ENCODE peak calls at places on chromosomes 7 and 10, in nine cellular contexts. R is EL, U is NCI-H2081, C is GM23338, Q is sciatic nerve, G is mesendoderm, B is SW480, F is A673, Z is ELF-1. A is an unnamed sample.

GRCh38 chr7:25385731-25386136 is 157.4 kb upstream of the NPVF start:
- DNase-seq in R (no peak), U (peak), C (no peak), Q (no peak), G (no peak), B (no peak), F (no peak), Z (no peak), A (no peak)

GRCh38 chr10:93138113-93138870 is 64.6 kb downstream of the CYP26A1 start:
- DNase-seq in R (no peak), U (no peak), C (no peak), Q (no peak), G (no peak), B (no peak), F (peak), Z (no peak), A (no peak)

GRCh38 chr10:71150811-71151210 is 61.6 kb upstream of the UNC5B start:
- DNase-seq in R (no peak), U (no peak), C (no peak), Q (no peak), G (no peak), B (no peak), F (no peak), Z (no peak), A (peak)

GRCh38 chr10:47256753-47257336 is 43.2 kb upstream of the GDF10 start:
- DNase-seq in R (no peak), U (no peak), C (no peak), Q (no peak), G (peak), B (no peak), F (no peak), Z (no peak), A (no peak)

GRCh38 chr10:5466451-5466996 is 32.8 kb downstream of the CALML5 start:
- DNase-seq in R (peak), U (peak), C (peak), Q (no peak), G (peak), B (no peak), F (no peak), Z (peak), A (no peak)

GRCh38 chr10:58989486-58990039 is 186.9 kb upstream of the PHYHIPL start:
- DNase-seq in R (no peak), U (no peak), C (no peak), Q (no peak), G (no peak), B (no peak), F (no peak), Z (peak), A (no peak)

GRCh38 chr10:27822286-27822685 is 76.7 kb upstream of the MKX start:
- DNase-seq in R (peak), U (no peak), C (no peak), Q (no peak), G (no peak), B (no peak), F (no peak), Z (no peak), A (no peak)

GRCh38 chr10:132549416-132549815 is 11.8 kb downstream of the INPP5A start:
- DNase-seq in R (no peak), U (no peak), C (no peak), Q (peak), G (no peak), B (no peak), F (no peak), Z (no peak), A (no peak)

GRCh38 chr10:80568306-80568705 is 30.6 kb downstream of the SH2D4B start:
- DNase-seq in R (no peak), U (no peak), C (no peak), Q (no peak), G (no peak), B (no peak), F (no peak), Z (no peak), A (no peak)

GRCh38 chr10:18254086-18254485 is 113.9 kb downstream of the CACNB2 start:
- DNase-seq in R (no peak), U (no peak), C (no peak), Q (no peak), G (no peak), B (no peak), F (no peak), Z (no peak), A (no peak)

GRCh38 chr10:104371753-104372152 is 18.1 kb downstream of the CFAP58 start:
- DNase-seq in R (no peak), U (no peak), C (no peak), Q (no peak), G (no peak), B (no peak), F (no peak), Z (no peak), A (no peak)

GRCh38 chr10:77264107-77264506 is 373.5 kb downstream of the KCNMA1 start:
- DNase-seq in R (no peak), U (no peak), C (no peak), Q (no peak), G (no peak), B (no peak), F (no peak), Z (no peak), A (no peak)

GRCh38 chr10:118658762-118659161 is 63.3 kb upstream of the PRLHR start:
- DNase-seq in R (no peak), U (no peak), C (no peak), Q (no peak), G (no peak), B (no peak), F (no peak), Z (no peak), A (no peak)

GRCh38 chr7:87448427-87448826 is 27.1 kb downstream of the ABCB4 start:
- DNase-seq in R (no peak), U (peak), C (no peak), Q (no peak), G (no peak), B (peak), F (no peak), Z (peak), A (peak)

GRCh38 chr7:98287486-98287959 is 6.0 kb downstream of the BRI3 start:
- DNase-seq in R (no peak), U (no peak), C (peak), Q (no peak), G (peak), B (peak), F (no peak), Z (no peak), A (no peak)

GRCh38 chr10:127123626-127124025 is 72.8 kb downstream of the INSYN2A start:
- DNase-seq in R (no peak), U (no peak), C (no peak), Q (no peak), G (no peak), B (no peak), F (no peak), Z (no peak), A (no peak)

GRCh38 chr10:100347568-100348195 is 649 bp downstream of the SCD start:
- DNase-seq in R (no peak), U (no peak), C (no peak), Q (no peak), G (no peak), B (no peak), F (peak), Z (no peak), A (peak)

GRCh38 chr10:68125770-68126169 is 16.5 kb downstream of the MYPN start:
- DNase-seq in R (no peak), U (no peak), C (no peak), Q (no peak), G (no peak), B (no peak), F (no peak), Z (no peak), A (no peak)

GRCh38 chr10:15254808-15255655 is 86.5 kb upstream of the NMT2 start:
- DNase-seq in R (no peak), U (peak), C (peak), Q (no peak), G (peak), B (no peak), F (no peak), Z (no peak), A (no peak)

GRCh38 chr7:3722396-3722846 is 421.4 kb downstream of the SDK1 start:
- DNase-seq in R (no peak), U (peak), C (peak), Q (no peak), G (peak), B (no peak), F (peak), Z (peak), A (peak)

GRCh38 chr7:27032843-27033242 is 63.0 kb downstream of the HOXA1 start:
- DNase-seq in R (peak), U (peak), C (no peak), Q (no peak), G (no peak), B (no peak), F (peak), Z (no peak), A (peak)

GRCh38 chr10:77940627-77941026 is 14.1 kb upstream of the DLG5 start:
- DNase-seq in R (no peak), U (no peak), C (no peak), Q (no peak), G (no peak), B (no peak), F (no peak), Z (no peak), A (no peak)

GRCh38 chr7:38393874-38394273 is 120.4 kb upstream of the TARP start:
- DNase-seq in R (no peak), U (no peak), C (no peak), Q (no peak), G (no peak), B (no peak), F (no peak), Z (no peak), A (no peak)

GRCh38 chr7:473211-473734 is 46.4 kb downstream of the PDGFA start:
- DNase-seq in R (no peak), U (no peak), C (no peak), Q (peak), G (no peak), B (no peak), F (no peak), Z (no peak), A (no peak)

GRCh38 chr7:133674079-133674478 is 421.2 kb downstream of the EXOC4 start:
- DNase-seq in R (no peak), U (peak), C (no peak), Q (no peak), G (no peak), B (no peak), F (no peak), Z (no peak), A (no peak)